ENCODE peak calls at places on chromosomes 11 and 22, in ten cellular contexts. S is neural crest cell, Q is mesendoderm, K is hypothalamus, V is tibial nerve, G is bronchial epithelial cell, B is NCI-H1105 treated with DMSO at 0.1 percent for 48 hours, L is left ventricle myocardium inferior, H is HS-27A, U is AG04449. O is an unnamed sample.

GRCh38 chr11:5275369-5276110 is 5.8 kb upstream of the HBE1 start:
- DNase-seq in S (no peak), Q (peak; percentile 22), K (no peak), V (no peak), G (no peak), B (no peak), L (no peak), H (no peak), U (no peak), O (no peak)

GRCh38 chr11:72582206-72583176 is 91.7 kb downstream of the PDE2A start:
- DNase-seq in S (no peak), Q (no peak), K (no peak), V (no peak), G (no peak), B (no peak), L (no peak), H (no peak), U (no peak), O (peak; percentile 39)

GRCh38 chr11:7892059-7892699 is 38.9 kb downstream of the OR10A6 start:
- DNase-seq in S (no peak), Q (peak; percentile 49), K (no peak), V (no peak), G (peak; percentile 27), B (no peak), L (no peak), H (peak; percentile 94), U (peak; percentile 77), O (no peak)

GRCh38 chr11:114159320-114159719 is 99.8 kb downstream of the ZBTB16 start:
- DNase-seq in S (no peak), Q (no peak), K (no peak), V (no peak), G (peak; percentile 61), B (no peak), L (no peak), H (no peak), U (no peak), O (peak; percentile 75)

GRCh38 chr11:86958259-86958658 is 3.1 kb upstream of the FZD4 start:
- DNase-seq in S (no peak), Q (no peak), K (no peak), V (no peak), G (no peak), B (no peak), L (no peak), H (no peak), U (no peak), O (no peak)

GRCh38 chr11:123519055-123519796 is 89.2 kb downstream of the GRAMD1B start:
- DNase-seq in S (no peak), Q (peak; percentile 44), K (peak; percentile 51), V (no peak), G (peak; percentile 45), B (no peak), L (no peak), H (no peak), U (no peak), O (no peak)

GRCh38 chr22:28146401-28147304 is 227.6 kb upstream of the PITPNB start:
- DNase-seq in S (no peak), Q (no peak), K (no peak), V (no peak), G (no peak), B (peak; percentile 41), L (no peak), H (no peak), U (no peak), O (no peak)

GRCh38 chr22:24727218-24727851 is 47.2 kb downstream of the PIWIL3 start:
- DNase-seq in S (no peak), Q (no peak), K (no peak), V (peak; percentile 40), G (peak; percentile 90), B (peak; percentile 88), L (no peak), H (peak; percentile 76), U (peak; percentile 16), O (no peak)

GRCh38 chr11:34585870-34586654 is 34.8 kb upstream of the EHF start:
- DNase-seq in S (peak; percentile 9), Q (peak; percentile 73), K (no peak), V (no peak), G (peak; percentile 68), B (peak; percentile 46), L (no peak), H (no peak), U (no peak), O (no peak)

GRCh38 chr11:28627690-28628255 is 519.6 kb downstream of the METTL15 start:
- DNase-seq in S (no peak), Q (peak; percentile 10), K (no peak), V (no peak), G (no peak), B (peak; percentile 88), L (no peak), H (no peak), U (no peak), O (no peak)

GRCh38 chr11:45079943-45080719 is 66.3 kb upstream of the PRDM11 start:
- DNase-seq in S (no peak), Q (no peak), K (no peak), V (no peak), G (no peak), B (no peak), L (no peak), H (no peak), U (no peak), O (peak; percentile 63)

GRCh38 chr22:22362939-22363338 is 118.4 kb downstream of the VPREB1 start:
- DNase-seq in S (no peak), Q (no peak), K (no peak), V (no peak), G (no peak), B (no peak), L (no peak), H (no peak), U (no peak), O (no peak)

GRCh38 chr11:102924851-102925380 is 30.6 kb downstream of the MMP13 start:
- DNase-seq in S (no peak), Q (peak; percentile 5), K (no peak), V (no peak), G (no peak), B (no peak), L (no peak), H (no peak), U (no peak), O (no peak)

GRCh38 chr22:22704156-22704946 is 59.9 kb downstream of the GGTLC2 start:
- DNase-seq in S (no peak), Q (no peak), K (no peak), V (no peak), G (no peak), B (no peak), L (no peak), H (no peak), U (no peak), O (no peak)

GRCh38 chr11:95335989-95336388 is 105.0 kb upstream of the SESN3 start:
- DNase-seq in S (no peak), Q (peak; percentile 81), K (no peak), V (no peak), G (no peak), B (no peak), L (no peak), H (no peak), U (no peak), O (no peak)

GRCh38 chr11:61162092-61162935 is 1.1 kb upstream of the VPS37C start:
- DNase-seq in S (no peak), Q (peak; percentile 49), K (peak; percentile 9), V (no peak), G (peak; percentile 70), B (peak; percentile 53), L (no peak), H (no peak), U (no peak), O (no peak)

O was measured in kidney.